ENCODE peak calls at places on chromosomes 6 and 20, in five cellular contexts. S, D, C, K and P are unnamed samples.

GRCh38 chr6:117188627-117189201 is 76.6 kb upstream of the VGLL2 start:
- DNase-seq in K (no peak), D (no peak), C (no peak), S (no peak), P (no peak)

GRCh38 chr6:138514860-138515540 is 15.7 kb upstream of the NHSL1 start:
- DNase-seq in K (peak), C (no peak), S (no peak), D (no peak), P (no peak)

GRCh38 chr6:3194535-3195376 is 32.7 kb downstream of the TUBB2B start:
- DNase-seq in S (no peak), K (peak), D (no peak), C (peak), P (no peak)

GRCh38 chr6:107108201-107108890 is 7.0 kb downstream of the BEND3 start:
- DNase-seq in S (no peak), C (peak), D (no peak), K (no peak), P (no peak)

GRCh38 chr20:29319725-29320124 is 1937.7 kb upstream of the DEFB115 start:
- DNase-seq in K (no peak), S (no peak), C (no peak), D (no peak), P (no peak)

GRCh38 chr6:118509009-118509617 is 39.0 kb upstream of the PLN start:
- DNase-seq in S (no peak), C (peak), K (peak), D (no peak), P (no peak)

GRCh38 chr6:41257369-41258195 is 28.9 kb downstream of the TREM1 start:
- DNase-seq in S (no peak), D (peak), K (no peak), C (peak), P (peak)

GRCh38 chr6:151317995-151318365 is 73.4 kb downstream of the ZBTB2 start:
- DNase-seq in C (no peak), S (no peak), D (no peak), K (no peak), P (no peak)

GRCh38 chr20:56328861-56329260 is 29.9 kb upstream of the FAM210B start:
- DNase-seq in K (peak), S (no peak), D (no peak), C (no peak), P (no peak)

GRCh38 chr6:32655311-32655710 is 11.1 kb downstream of the HLA-DQB1 start:
- DNase-seq in S (no peak), D (no peak), K (no peak), C (no peak), P (no peak)

GRCh38 chr6:145964948-145965366 is 799 bp upstream of the SHPRH start:
- DNase-seq in C (no peak), S (no peak), D (no peak), K (no peak), P (no peak)
- TF ChIP-seq CTCF in C (no peak), S (no peak), D (no peak), K (no peak), P (no peak)

GRCh38 chr6:144077881-144078280 is 17.5 kb downstream of the SF3B5 start:
- DNase-seq in S (no peak), K (no peak), C (no peak), D (no peak), P (no peak)

GRCh38 chr6:144087789-144088426 is 7.5 kb downstream of the SF3B5 start:
- DNase-seq in S (no peak), D (no peak), C (no peak), K (no peak), P (no peak)

GRCh38 chr6:144083172-144083571 is 12.2 kb downstream of the SF3B5 start:
- DNase-seq in K (no peak), C (no peak), S (no peak), D (no peak), P (no peak)
- TF ChIP-seq CTCF in K (no peak), C (no peak), S (no peak), D (no peak), P (no peak)

DNA sequence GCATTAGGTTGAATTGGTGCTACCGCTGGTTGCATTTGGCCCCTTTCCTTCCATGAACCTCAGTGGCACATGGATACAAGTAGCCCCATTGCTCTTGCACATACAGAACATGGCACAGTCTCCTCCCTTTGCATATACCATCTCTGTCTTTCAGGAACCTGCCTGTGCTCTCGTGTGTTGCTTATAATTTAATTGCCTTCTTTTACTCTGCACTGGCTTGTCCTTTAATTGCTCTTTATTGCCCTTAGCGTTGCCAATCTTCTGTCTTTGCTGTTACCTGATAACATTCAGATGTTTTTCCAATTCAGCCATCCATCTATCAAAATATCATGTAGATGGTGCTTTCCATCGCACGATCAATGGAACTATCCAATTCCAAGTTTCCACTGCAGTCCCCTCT is 13.6 kb downstream of the ENPP1 start:
- DNase-seq in C (no peak), S (no peak), K (no peak), D (no peak), P (no peak)
- TF ChIP-seq CTCF in C (no peak), S (no peak), K (no peak), D (no peak), P (no peak)

GRCh38 chr6:6585003-6585311 is 3.6 kb upstream of the LY86 start:
- DNase-seq in D (no peak), S (no peak), K (no peak), C (no peak), P (no peak)

GRCh38 chr6:6583836-6584235 is 4.7 kb upstream of the LY86 start:
- DNase-seq in D (no peak), K (peak), S (no peak), C (no peak), P (no peak)

GRCh38 chr6:6582111-6582510 is 6.4 kb upstream of the LY86 start:
- DNase-seq in C (no peak), K (no peak), D (no peak), S (no peak), P (no peak)

GRCh38 chr6:6586167-6586566 is 2.4 kb upstream of the LY86 start:
- DNase-seq in D (no peak), S (no peak), K (no peak), C (no peak), P (no peak)

DNA sequence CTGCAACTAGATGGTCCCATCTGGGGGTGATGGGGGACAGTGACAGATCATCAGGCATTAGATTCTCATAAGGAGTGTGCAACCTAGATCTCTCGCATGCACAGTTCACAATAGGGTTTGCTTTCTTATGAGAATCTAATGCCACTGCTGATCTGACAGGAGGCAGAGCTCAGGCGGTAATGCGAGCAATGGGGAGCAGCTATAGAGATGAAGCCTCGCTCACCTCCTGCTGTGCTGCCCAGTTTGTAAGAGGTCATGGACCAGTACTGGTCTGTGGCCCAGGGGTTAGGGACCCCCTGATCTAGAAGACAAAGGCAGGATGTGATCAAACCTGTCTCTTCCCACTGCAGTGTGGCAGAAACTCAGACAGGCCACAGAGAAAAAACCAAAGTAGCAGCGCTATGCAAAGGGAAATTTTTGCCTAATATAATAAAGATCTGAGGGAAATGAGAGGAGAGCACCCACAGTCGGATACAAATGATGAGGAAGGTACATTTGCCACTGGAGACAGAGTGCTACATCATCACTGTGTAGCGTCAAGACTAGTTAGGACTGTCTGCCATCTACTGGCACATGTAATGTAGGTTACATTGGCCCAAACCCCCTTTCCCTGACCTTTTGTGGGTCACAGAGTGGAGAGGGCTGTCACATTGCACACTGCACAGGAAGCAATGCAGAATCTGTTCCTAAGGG is 4.1 kb upstream of the LY86 start:
- DNase-seq in C (no peak), D (no peak), S (peak), K (no peak), P (no peak)
- TF ChIP-seq CTCF in C (no peak), D (no peak), S (peak), K (no peak), P (no peak)

GRCh38 chr20:7505152-7505834 is 435.0 kb downstream of the HAO1 start:
- DNase-seq in K (no peak), S (no peak), D (no peak), C (no peak), P (no peak)
- TF ChIP-seq CTCF in K (no peak), S (no peak), D (no peak), C (no peak), P (no peak)

GRCh38 chr6:61886608-61887259 is 399.3 kb downstream of the KHDRBS2 start:
- DNase-seq in S (no peak), C (no peak), D (no peak), K (no peak), P (no peak)
- TF ChIP-seq CTCF in S (no peak), C (no peak), D (no peak), K (no peak), P (no peak)

GRCh38 chr20:57582432-57583288 is 21.8 kb downstream of the PCK1 start:
- DNase-seq in C (peak), D (peak), S (no peak), K (no peak), P (no peak)
- TF ChIP-seq CTCF in C (peak), D (no peak), S (peak), K (no peak), P (peak)